ENCODE peak calls at places on chromosomes 3 and 15, in five cellular contexts. D, W, B, O and G are unnamed samples.

GRCh38 chr3:37114251-37115145 is 59.9 kb downstream of the LRRFIP2 start:
- DNase-seq in D (no peak), W (no peak), B (no peak), O (no peak), G (no peak)

GRCh38 chr3:143707848-143708247 is 140.4 kb downstream of the SLC9A9 start:
- DNase-seq in D (no peak), W (no peak), B (no peak), O (no peak), G (no peak)

GRCh38 chr3:66397745-66398144 is 103.1 kb downstream of the LRIG1 start:
- DNase-seq in D (no peak), W (no peak), B (no peak), O (peak), G (no peak)

GRCh38 chr3:90007786-90008499 is 900.5 kb downstream of the EPHA3 start:
- DNase-seq in D (no peak), W (no peak), B (peak), O (no peak), G (no peak)

GRCh38 chr15:66702770-66703539 is 919 bp downstream of the SMAD6 start:
- DNase-seq in D (no peak), W (no peak), B (no peak), O (peak), G (peak)

GRCh38 chr3:149812165-149812605 is 830 bp upstream of the RNF13 start:
- DNase-seq in D (no peak), W (no peak), B (no peak), O (no peak), G (no peak)

GRCh38 chr3:33231755-33232465 is 13.3 kb upstream of the SUSD5 start:
- DNase-seq in D (no peak), W (no peak), B (no peak), O (no peak), G (no peak)

GRCh38 chr15:74343127-74343796 is 24.2 kb downstream of the CYP11A1 start:
- DNase-seq in D (no peak), W (no peak), B (no peak), O (no peak), G (no peak)

GRCh38 chr3:61954097-61954528 is 392.7 kb downstream of the PTPRG start:
- DNase-seq in D (no peak), W (no peak), B (no peak), O (no peak), G (no peak)

GRCh38 chr15:65540314-65540713 is 10.1 kb downstream of the HACD3 start:
- DNase-seq in D (no peak), W (no peak), B (no peak), O (no peak), G (no peak)

GRCh38 chr15:65541231-65541630 is 11.0 kb downstream of the HACD3 start:
- DNase-seq in D (no peak), W (no peak), B (no peak), O (no peak), G (no peak)
- TF ChIP-seq POLR2A in D (no peak), W (no peak), B (no peak), O (no peak), G (no peak)

GRCh38 chr3:11221818-11222217 is 50.4 kb upstream of the ATG7 start:
- DNase-seq in D (no peak), W (no peak), B (no peak), O (no peak), G (no peak)
- TF ChIP-seq CTCF in D (no peak), W (no peak), B (no peak), O (no peak), G (no peak)

GRCh38 chr3:106004137-106004600 is 135.4 kb upstream of the CBLB start:
- DNase-seq in D (no peak), W (no peak), B (no peak), O (no peak), G (no peak)

GRCh38 chr3:106004841-106005240 is 136.0 kb upstream of the CBLB start:
- DNase-seq in D (no peak), W (no peak), B (no peak), O (no peak), G (no peak)

GRCh38 chr3:106006001-106006400 is 137.2 kb upstream of the CBLB start:
- DNase-seq in D (no peak), W (no peak), B (no peak), O (peak), G (no peak)

GRCh38 chr3:106007512-106007911 is 138.7 kb upstream of the CBLB start:
- DNase-seq in D (no peak), W (no peak), B (no peak), O (no peak), G (no peak)

DNA sequence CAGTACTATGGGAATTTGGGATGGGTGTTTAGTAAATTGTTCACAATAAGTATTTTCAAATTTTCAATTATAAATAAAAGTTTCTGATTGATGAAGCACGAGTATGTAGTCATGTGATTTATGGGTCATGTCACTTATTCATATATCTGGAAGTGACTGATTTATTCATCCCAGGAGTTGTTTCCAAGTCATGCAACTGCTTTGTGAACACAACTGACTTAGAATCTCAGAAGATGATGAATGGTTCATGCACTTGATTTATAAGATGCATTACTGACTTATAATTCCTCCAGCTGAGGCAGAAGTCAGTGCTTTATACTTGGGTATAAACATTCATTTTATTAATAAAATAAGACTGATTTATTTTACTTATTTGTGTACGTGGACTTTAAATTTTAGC is 137.8 kb upstream of the CBLB start:
- DNase-seq in D (no peak), W (no peak), B (no peak), O (no peak), G (no peak)
- H3K27ac ChIP-seq in D (no peak), W (no peak), B (no peak), O (no peak), G (no peak)

DNA sequence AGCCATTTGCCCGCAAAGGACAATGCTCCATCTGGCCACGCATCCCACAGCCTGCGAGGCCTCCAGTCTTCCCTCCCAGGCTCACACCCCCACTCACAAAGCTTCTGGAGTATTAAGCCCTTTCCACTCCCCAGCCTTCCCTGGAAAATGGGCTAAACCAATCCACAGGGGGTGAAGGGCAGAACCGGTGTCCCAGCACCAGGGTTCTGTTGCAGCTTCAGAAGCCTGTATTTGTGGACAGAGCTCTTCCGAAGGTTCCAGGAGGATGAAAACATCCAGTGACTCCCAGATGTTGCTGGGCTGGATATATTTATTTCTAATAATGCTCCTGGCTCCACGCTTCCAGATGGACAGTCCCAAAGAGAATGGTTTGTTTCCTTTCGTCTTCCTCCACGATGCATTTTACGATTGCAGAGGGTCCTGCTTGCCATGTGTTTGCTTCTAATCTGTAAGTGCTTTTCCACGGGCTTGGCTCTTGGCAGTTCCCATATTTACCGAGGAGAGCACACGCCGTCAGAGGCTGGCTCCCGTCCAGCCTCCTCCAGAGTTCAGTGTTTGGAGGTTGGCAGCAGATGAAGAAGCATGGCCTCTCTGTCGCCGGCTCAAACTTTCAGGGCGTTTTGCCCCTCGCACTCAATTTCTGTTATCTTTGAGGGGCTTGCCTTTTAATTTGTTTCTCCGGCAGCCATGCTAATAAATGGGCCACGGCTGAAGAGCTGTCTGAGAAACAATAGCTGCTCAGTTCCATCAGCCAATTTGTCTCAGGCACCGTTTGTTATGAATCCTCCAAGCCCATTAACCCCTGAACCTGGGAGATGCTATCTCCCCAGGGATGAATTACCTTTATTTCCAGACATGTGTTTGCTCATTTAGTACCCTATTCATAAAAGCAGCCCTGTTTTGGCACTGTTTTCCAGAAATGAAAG is 367.9 kb upstream of the PROK2 start:
- DNase-seq in D (peak), W (peak), B (peak), O (peak), G (peak)
- TF ChIP-seq POLR2A in D (peak), W (no peak), B (no peak), O (no peak), G (no peak)

GRCh38 chr3:151210676-151211381 is 7.8 kb upstream of the GPR171 start:
- DNase-seq in D (peak), W (no peak), B (no peak), O (no peak), G (no peak)
- TF ChIP-seq CTCF in D (peak), W (no peak), B (no peak), O (no peak), G (no peak)

GRCh38 chr15:100671858-100672543 is 69.6 kb downstream of the ASB7 start:
- DNase-seq in D (peak), W (peak), B (no peak), O (no peak), G (no peak)
- H3K27ac ChIP-seq in D (no peak), W (peak), B (no peak), O (no peak), G (peak)

DNA sequence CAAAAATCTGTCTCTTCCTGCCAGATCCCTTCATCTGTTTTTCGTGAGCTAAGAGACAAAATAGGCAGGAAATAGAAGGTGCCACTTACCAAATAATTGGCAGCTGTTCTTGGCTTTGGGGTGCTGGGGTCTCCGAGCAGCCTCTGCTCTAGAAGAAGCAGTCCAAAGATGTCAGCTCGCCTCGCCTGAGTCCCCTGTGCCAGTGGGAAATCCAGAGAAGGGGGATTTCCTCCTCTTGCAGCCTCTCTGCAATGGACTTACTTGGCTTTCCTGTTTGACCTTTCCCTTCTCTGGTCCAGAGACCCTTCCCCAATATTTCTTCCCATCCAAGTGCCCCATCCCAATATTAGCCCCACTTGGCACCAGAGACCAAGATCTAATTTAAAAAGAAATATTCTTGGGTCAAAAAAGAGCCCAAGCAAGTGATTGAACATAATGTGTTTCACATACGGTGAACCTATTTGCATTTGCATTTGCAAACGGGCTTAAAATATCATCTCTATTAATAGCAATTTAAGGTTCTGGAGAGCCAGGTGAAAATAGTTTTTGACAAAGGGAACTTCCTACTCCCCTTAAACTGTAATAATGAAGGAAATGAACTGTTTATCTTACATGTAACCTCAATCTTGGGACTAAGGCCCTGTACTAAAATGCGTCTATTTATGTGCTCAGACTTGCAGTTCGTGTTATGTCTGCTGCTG is 23.2 kb downstream of the CD86 start:
- DNase-seq in D (no peak), W (no peak), B (no peak), O (no peak), G (no peak)
- TF ChIP-seq POLR2A in D (no peak), W (no peak), B (no peak), O (no peak), G (no peak)

GRCh38 chr15:99365232-99365631 is 114.0 kb downstream of the LRRC28 start:
- DNase-seq in D (no peak), W (no peak), B (no peak), O (no peak), G (no peak)
- TF ChIP-seq CTCF in D (no peak), W (no peak), B (no peak), O (no peak), G (no peak)

GRCh38 chr15:98875309-98875708 is 132.3 kb downstream of the PGPEP1L start:
- DNase-seq in D (no peak), W (no peak), B (no peak), O (no peak), G (no peak)
- H3K27ac ChIP-seq in D (no peak), W (no peak), B (no peak), O (no peak), G (peak)